ENCODE peak calls at places on chromosomes 6 and 20, in five cellular contexts. B is AG04449; Z is activated T-helper 1 cell treated with anti-CD3 and anti-CD28 coated beads, Interleukin-12 subunit alpha, Interleukin-12 subunit beta, Interleukin-2, Interleukin-4 antibody, amounts not matched to agents 30 ng/mL and 10 ng/mL and 1 ng/mL, durations not matched to agents 14 hours and 24 hours and 36 hours; A is activated CD4-positive, alpha-beta T cell treated with anti-CD3 and anti-CD28 coated beads, Interleukin-2, amount 50 U/mL, for 1 hour; H is AML-193. M is an unnamed sample.

GRCh38 chr6:114342086-114342825 is 567 bp downstream of the HS3ST5 start:
- DNase-seq in B (no peak), Z (no peak), A (no peak), H (no peak), M (no peak)

GRCh38 chr6:40928738-40929137 is 110.3 kb downstream of the UNC5CL start:
- DNase-seq in B (no peak), Z (no peak), A (no peak), H (no peak), M (no peak)

GRCh38 chr6:72665599-72665998 is 43.7 kb downstream of the KCNQ5 start:
- DNase-seq in B (no peak), Z (no peak), A (no peak), H (no peak), M (no peak)

GRCh38 chr20:4073852-4074741 is 58.7 kb upstream of the RNF24 start:
- DNase-seq in B (no peak), Z (no peak), A (no peak), H (no peak), M (no peak)

GRCh38 chr6:118186676-118187567 is 279.9 kb downstream of the SLC35F1 start:
- DNase-seq in B (no peak), Z (no peak), A (no peak), H (no peak), M (no peak)

GRCh38 chr6:121539537-121539936 is 104.1 kb downstream of the GJA1 start:
- DNase-seq in B (no peak), Z (no peak), A (no peak), H (no peak), M (no peak)

GRCh38 chr20:61052195-61052594 is 199.9 kb upstream of the CDH4 start:
- DNase-seq in B (no peak), Z (no peak), A (no peak), H (no peak), M (no peak)

GRCh38 chr20:10093087-10093591 is 58.4 kb downstream of the ANKEF1 start:
- DNase-seq in B (no peak), Z (no peak), A (no peak), H (no peak), M (peak; percentile 62)

GRCh38 chr20:48901326-48901725 is 20.2 kb upstream of the ARFGEF2 start:
- DNase-seq in B (no peak), Z (no peak), A (no peak), H (peak; percentile 23), M (no peak)

GRCh38 chr20:34250005-34250404 is 8.8 kb downstream of the ASIP start:
- DNase-seq in B (no peak), Z (no peak), A (no peak), H (no peak), M (no peak)

GRCh38 chr6:162331911-162332310 is 395.7 kb downstream of the PRKN start:
- DNase-seq in B (no peak), Z (no peak), A (no peak), H (no peak), M (no peak)

GRCh38 chr6:44559486-44560270 is 172.2 kb downstream of the CDC5L start:
- DNase-seq in B (no peak), Z (no peak), A (no peak), H (no peak), M (no peak)

GRCh38 chr6:52152692-52153091 is 33.5 kb upstream of the IL17A start:
- DNase-seq in B (no peak), Z (no peak), A (no peak), H (no peak), M (no peak)

GRCh38 chr6:76831299-76831698 is 632.0 kb downstream of the HTR1B start:
- DNase-seq in B (no peak), Z (no peak), A (no peak), H (no peak), M (no peak)

GRCh38 chr20:41173791-41174341 is 36.5 kb downstream of the PLCG1 start:
- DNase-seq in B (no peak), Z (no peak), A (no peak), H (no peak), M (no peak)

GRCh38 chr6:161459008-161459407 is 185.1 kb upstream of the AGPAT4 start:
- DNase-seq in B (no peak), Z (no peak), A (no peak), H (no peak), M (no peak)

GRCh38 chr6:46490425-46491200 is 636 bp downstream of the RCAN2 start:
- DNase-seq in B (no peak), Z (no peak), A (no peak), H (no peak), M (no peak)

GRCh38 chr6:26195924-26196845 is 109.0 kb downstream of the HFE start:
- DNase-seq in B (no peak), Z (no peak), A (peak; percentile 11), H (no peak), M (no peak)